ENCODE peak calls at places on chromosomes 2 and 18, in four cellular contexts. P, V, J and B are unnamed samples.
A peak's percentile ranks its signal among the peaks of the same experiment; 100 is the strongest.

GRCh38 chr18:22544626-22545025 is 126.9 kb upstream of the CTAGE1 start:
- DNase-seq in P (no peak), V (peak; percentile 78), J (no peak), B (no peak)

GRCh38 chr2:178860551-178860950 is 53.3 kb upstream of the TTN start:
- DNase-seq in P (no peak), V (no peak), J (peak; percentile 51), B (no peak)

GRCh38 chr2:216289470-216289869 is 82.8 kb downstream of the MARCHF4 start:
- DNase-seq in P (no peak), V (no peak), J (no peak), B (no peak)

GRCh38 chr2:101983928-101984327 is 7.8 kb upstream of the IL1R2 start:
- DNase-seq in P (no peak), V (no peak), J (no peak), B (no peak)

GRCh38 chr2:182897137-182897536 is 30.7 kb upstream of the FRZB start:
- DNase-seq in P (no peak), V (no peak), J (no peak), B (no peak)

GRCh38 chr2:24832991-24833671 is 39.9 kb downstream of the CENPO start:
- DNase-seq in P (no peak), V (no peak), J (no peak), B (no peak)

GRCh38 chr2:9528036-9528787 is 27.4 kb downstream of the ADAM17 start:
- DNase-seq in P (no peak), V (no peak), J (no peak), B (no peak)

GRCh38 chr2:70668432-70668831 is 99.6 kb downstream of the ADD2 start:
- DNase-seq in P (no peak), V (no peak), J (no peak), B (no peak)

GRCh38 chr2:122525341-122525740 is 769.9 kb downstream of the TSN start:
- DNase-seq in P (no peak), V (no peak), J (no peak), B (no peak)

GRCh38 chr2:158048327-158048726 is 53.3 kb upstream of the UPP2 start:
- DNase-seq in P (no peak), V (no peak), J (no peak), B (no peak)

GRCh38 chr2:15818881-15819280 is 121.5 kb upstream of the MYCN start:
- DNase-seq in P (no peak), V (no peak), J (no peak), B (no peak)

DNA sequence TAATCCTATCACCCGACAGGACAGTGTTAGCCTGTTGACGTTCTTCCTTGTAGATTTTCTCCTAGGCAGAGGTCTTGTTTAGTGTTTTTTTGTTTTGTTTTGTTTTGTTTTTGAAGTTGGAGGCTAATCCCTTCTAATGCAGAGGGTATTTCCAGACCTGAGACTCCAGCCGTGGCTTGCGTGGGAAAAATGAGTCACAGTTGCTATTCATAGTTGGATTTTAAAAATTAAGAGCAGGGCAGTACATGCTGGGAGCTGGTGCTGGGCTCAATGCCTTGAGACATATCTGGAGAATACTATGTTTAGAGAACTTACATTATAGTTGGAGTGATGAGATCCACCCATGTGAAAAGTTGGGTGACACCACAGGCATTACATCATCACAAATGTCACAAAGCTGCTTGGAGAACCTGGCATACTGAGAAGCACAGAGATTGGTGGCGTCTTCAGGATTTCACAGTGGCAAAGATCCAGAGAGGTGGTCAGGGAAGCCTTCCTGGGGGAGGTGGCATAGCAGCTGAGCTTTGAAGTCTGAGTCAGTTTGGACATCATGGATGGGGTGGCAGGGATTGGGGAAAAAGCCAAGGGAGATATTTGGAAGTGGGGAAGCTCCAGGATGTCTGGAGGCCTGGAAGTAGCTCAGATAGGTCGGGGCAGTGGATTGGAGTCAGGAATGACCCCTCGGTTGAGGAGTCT is 249.4 kb downstream of the LOXHD1 start:
- DNase-seq in P (no peak), V (no peak), J (no peak), B (no peak)
- H3K4me1 ChIP-seq in P (peaks cover 8% of the 10 kb centered on the region), V (peaks cover 35% of the 10 kb centered on the region), J (no peaks in the 10 kb centered on the region), B (peaks cover 16% of the 10 kb centered on the region)

DNA sequence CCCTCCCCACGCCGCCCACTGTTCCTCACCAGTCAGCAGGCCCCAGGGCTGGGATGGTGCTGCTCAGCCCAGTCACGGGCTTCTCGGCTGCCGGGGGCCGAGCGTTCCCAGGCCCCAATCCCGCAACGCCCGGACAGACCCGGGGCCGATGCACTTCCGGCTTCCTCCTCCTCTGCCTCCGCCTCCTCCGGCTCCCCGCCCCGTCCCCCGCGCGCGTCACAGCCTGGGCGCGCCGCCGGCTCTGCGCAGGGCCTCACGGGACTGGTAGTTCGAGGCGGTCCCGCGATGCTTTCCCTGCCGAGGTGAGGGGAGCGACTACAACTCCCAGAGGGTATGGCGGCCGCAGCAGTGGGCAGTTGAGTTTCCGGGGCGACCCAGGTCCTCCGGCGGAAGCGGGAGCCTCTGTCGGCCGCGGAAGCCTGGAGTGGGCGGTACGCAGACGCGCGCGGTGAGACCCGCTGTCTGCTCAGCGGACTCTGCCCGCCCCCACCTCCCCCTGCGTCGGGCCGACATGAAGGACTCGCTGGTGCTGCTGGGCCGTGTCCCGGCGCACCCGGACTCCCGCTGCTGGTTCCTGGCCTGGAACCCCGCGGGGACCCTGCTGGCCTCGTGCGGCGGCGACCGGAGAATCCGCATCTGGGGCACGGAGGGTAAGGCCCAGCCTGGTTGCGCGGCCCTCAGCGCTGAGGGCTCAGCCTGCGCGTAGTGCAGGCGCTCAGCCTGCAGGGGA is at the start of the genes CIAO1 and TMEM127:
- DNase-seq in P (peak; percentile 99), V (peak; percentile 99), J (peak; percentile 99), B (peak; percentile 99)
- H3K4me1 ChIP-seq in P (peaks cover 36% of the 10 kb centered on the region), V (peaks cover 53% of the 10 kb centered on the region), J (peaks cover 51% of the 10 kb centered on the region), B (peaks cover 8% of the 10 kb centered on the region)

DNA sequence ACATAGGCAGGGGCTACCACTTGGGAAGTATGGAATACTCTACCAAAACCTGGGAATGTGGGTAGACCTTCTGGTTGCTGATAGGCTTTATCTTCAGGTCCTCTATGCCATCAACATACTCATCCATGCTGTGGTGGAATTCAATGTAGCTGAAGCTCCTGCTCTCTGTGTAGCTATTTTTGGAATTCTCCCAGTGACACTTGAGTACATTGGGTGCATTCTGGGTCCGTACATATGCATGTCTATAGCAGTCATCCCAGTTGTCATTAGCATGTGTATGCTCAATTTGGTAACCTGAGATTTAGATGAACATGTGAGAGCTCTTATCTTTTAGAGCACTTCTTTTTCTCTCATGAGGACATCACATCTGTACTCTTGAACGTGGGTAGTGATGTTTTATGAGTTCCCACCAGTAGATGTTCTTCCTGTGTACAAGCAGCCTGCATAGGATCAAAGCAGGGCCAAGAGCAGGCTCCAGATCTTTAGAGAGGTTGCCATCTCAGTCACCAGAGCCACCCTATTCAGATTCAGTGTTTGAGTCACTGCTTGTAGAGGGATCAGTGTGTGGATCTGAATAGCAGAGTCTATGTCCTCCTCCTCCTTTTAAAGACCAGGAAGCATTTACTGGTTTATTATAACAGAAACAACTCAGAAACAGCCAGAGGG is 65.8 kb downstream of the MGAT5 start:
- DNase-seq in P (no peak), V (no peak), J (no peak), B (no peak)
- H3K4me1 ChIP-seq in P (no peaks in the 10 kb centered on the region), V (peaks cover under 1% of the 10 kb centered on the region), J (no peaks in the 10 kb centered on the region), B (peaks cover 6% of the 10 kb centered on the region)

GRCh38 chr2:128311216-128311754 is 7.4 kb downstream of the HS6ST1 start:
- DNase-seq in P (no peak), V (peak; percentile 23), J (no peak), B (no peak)
- H3K4me1 ChIP-seq in P (peaks cover 45% of the 10 kb centered on the region), V (peaks cover 76% of the 10 kb centered on the region), J (peaks cover 98% of the 10 kb centered on the region), B (peaks cover 32% of the 10 kb centered on the region)

GRCh38 chr2:105383456-105383855 is 15.4 kb downstream of the FHL2 start:
- DNase-seq in P (no peak), V (peak; percentile 48), J (no peak), B (no peak)
- H3K4me1 ChIP-seq in P (peaks cover 33% of the 10 kb centered on the region), V (peaks cover 28% of the 10 kb centered on the region), J (no peaks in the 10 kb centered on the region), B (no peaks in the 10 kb centered on the region)

GRCh38 chr2:45339253-45339652 is 271.8 kb downstream of the SRBD1 start:
- DNase-seq in P (no peak), V (no peak), J (no peak), B (no peak)

GRCh38 chr2:45343618-45344017 is 267.4 kb downstream of the SRBD1 start:
- DNase-seq in P (no peak), V (no peak), J (no peak), B (peak; percentile 93)

GRCh38 chr2:45345331-45346305 is 265.4 kb downstream of the SRBD1 start:
- DNase-seq in P (no peak), V (no peak), J (no peak), B (peak; percentile 86)

GRCh38 chr2:45344071-45344470 is 267.0 kb downstream of the SRBD1 start:
- DNase-seq in P (no peak), V (no peak), J (no peak), B (peak; percentile 61)

GRCh38 chr2:45344502-45344901 is 266.6 kb downstream of the SRBD1 start:
- DNase-seq in P (no peak), V (no peak), J (no peak), B (no peak)
- H3K4me1 ChIP-seq in P (no peaks in the 10 kb centered on the region), V (peaks cover 5% of the 10 kb centered on the region), J (no peaks in the 10 kb centered on the region), B (peaks cover 41% of the 10 kb centered on the region)

DNA sequence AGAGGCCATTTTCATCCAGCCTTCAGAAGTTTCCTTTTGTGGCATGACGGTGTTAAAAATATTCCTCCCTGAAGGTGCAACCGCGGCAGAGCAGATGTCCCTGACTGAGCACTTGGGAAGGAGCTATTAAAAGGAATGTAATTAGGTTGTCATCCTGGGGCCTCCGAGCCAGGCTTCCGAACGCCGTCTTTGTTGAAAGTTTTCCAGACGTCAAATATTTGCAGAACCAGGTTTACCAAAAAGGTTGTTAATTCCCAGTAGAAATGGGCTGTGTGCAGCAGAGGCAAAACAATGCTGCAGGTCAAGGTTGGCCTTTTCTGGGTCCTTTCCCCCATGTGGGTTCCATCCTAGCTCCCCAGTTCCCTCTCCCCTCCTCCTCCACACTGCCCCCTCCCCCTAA is 110.0 kb upstream of the STPG4 start:
- DNase-seq in P (no peak), V (no peak), J (no peak), B (no peak)
- H3K4me1 ChIP-seq in P (peaks cover 23% of the 10 kb centered on the region), V (peaks cover 6% of the 10 kb centered on the region), J (peaks cover 5% of the 10 kb centered on the region), B (peaks cover 27% of the 10 kb centered on the region)

DNA sequence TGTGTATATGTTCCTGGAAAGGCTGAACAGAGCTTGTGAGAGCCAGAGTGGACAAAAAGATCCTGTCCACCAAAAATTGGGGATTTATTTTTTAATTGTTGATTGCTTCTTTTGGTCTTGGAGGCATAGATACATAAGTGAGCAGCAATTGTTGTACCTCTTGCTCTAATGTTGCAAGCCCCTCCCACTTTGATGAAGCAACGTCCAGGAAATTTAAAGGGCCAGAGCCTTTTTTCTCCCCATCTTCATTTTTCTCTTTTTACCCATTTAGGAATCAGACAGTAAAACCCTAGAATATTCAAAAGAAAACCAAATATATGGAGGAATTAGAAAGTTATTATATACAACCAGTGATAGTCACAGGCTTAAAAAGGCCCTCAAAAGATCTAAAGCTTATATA is 871.8 kb upstream of the NRXN1 start:
- DNase-seq in P (no peak), V (no peak), J (no peak), B (no peak)
- H3K4me1 ChIP-seq in P (no peaks in the 10 kb centered on the region), V (no peaks in the 10 kb centered on the region), J (no peaks in the 10 kb centered on the region), B (no peaks in the 10 kb centered on the region)

GRCh38 chr2:28357055-28357454 is 35.6 kb upstream of the FOSL2 start:
- DNase-seq in P (no peak), V (no peak), J (no peak), B (no peak)
- H3K4me1 ChIP-seq in P (peaks cover 39% of the 10 kb centered on the region), V (peaks cover 20% of the 10 kb centered on the region), J (peaks cover 14% of the 10 kb centered on the region), B (peaks cover 63% of the 10 kb centered on the region)